ENCODE peak calls at places on chromosomes 1 and 21, in seven cellular contexts. One of them, this sample, is unnamed.
A peak's percentile ranks its signal among the peaks of the same experiment; 100 is the strongest.

GRCh38 chr21:39037807-39038405 is 145.3 kb downstream of the PSMG1 start:
- DNase-seq in stimulated activated naive CD8-positive, alpha-beta T cell treated with anti-CD3 and anti-CD28 coated beads, Interleukin-15, Interleukin-2, amounts not matched to agents 100 U/mL and 50 U/mL, for 24 hours: no peak
- DNase-seq in EL: peak; percentile 53
- DNase-seq in stimulated activated CD8-positive, alpha-beta memory T cell treated with anti-CD3 and anti-CD28 coated beads, Interleukin-12 subunit alpha, Interleukin-12 subunit beta, amount 100 ng/mL, for 4 hours: no peak
- DNase-seq in activated CD4-positive, alpha-beta T cell treated with anti-CD3 and anti-CD28 coated beads for 48 hours: peak; percentile 13
- DNase-seq in astrocyte of the spinal cord: no peak
- DNase-seq in Calu3: no peak
- DNase-seq in this sample: no peak

GRCh38 chr1:168365719-168366474 is 85.2 kb downstream of the TBX19 start:
- DNase-seq in activated CD4-positive, alpha-beta T cell treated with anti-CD3 and anti-CD28 coated beads for 48 hours: peak; percentile 15
- DNase-seq in Calu3: no peak
- DNase-seq in EL: no peak
- DNase-seq in stimulated activated CD8-positive, alpha-beta memory T cell treated with anti-CD3 and anti-CD28 coated beads, Interleukin-12 subunit alpha, Interleukin-12 subunit beta, amount 100 ng/mL, for 4 hours: no peak
- DNase-seq in astrocyte of the spinal cord: no peak
- DNase-seq in stimulated activated naive CD8-positive, alpha-beta T cell treated with anti-CD3 and anti-CD28 coated beads, Interleukin-15, Interleukin-2, amounts not matched to agents 100 U/mL and 50 U/mL, for 24 hours: no peak
- DNase-seq in this sample: no peak

GRCh38 chr1:66503841-66504470 is 30.0 kb upstream of the SGIP1 start:
- DNase-seq in stimulated activated CD8-positive, alpha-beta memory T cell treated with anti-CD3 and anti-CD28 coated beads, Interleukin-12 subunit alpha, Interleukin-12 subunit beta, amount 100 ng/mL, for 4 hours: no peak
- DNase-seq in EL: peak; percentile 75
- DNase-seq in stimulated activated naive CD8-positive, alpha-beta T cell treated with anti-CD3 and anti-CD28 coated beads, Interleukin-15, Interleukin-2, amounts not matched to agents 100 U/mL and 50 U/mL, for 24 hours: peak; percentile 37
- DNase-seq in Calu3: peak; percentile 49
- DNase-seq in astrocyte of the spinal cord: peak; percentile 69
- DNase-seq in activated CD4-positive, alpha-beta T cell treated with anti-CD3 and anti-CD28 coated beads for 48 hours: peak; percentile 59
- DNase-seq in this sample: no peak

GRCh38 chr1:25677193-25677773 is 60.7 kb downstream of the MAN1C1 start:
- DNase-seq in stimulated activated CD8-positive, alpha-beta memory T cell treated with anti-CD3 and anti-CD28 coated beads, Interleukin-12 subunit alpha, Interleukin-12 subunit beta, amount 100 ng/mL, for 4 hours: no peak
- DNase-seq in Calu3: no peak
- DNase-seq in astrocyte of the spinal cord: no peak
- DNase-seq in EL: no peak
- DNase-seq in stimulated activated naive CD8-positive, alpha-beta T cell treated with anti-CD3 and anti-CD28 coated beads, Interleukin-15, Interleukin-2, amounts not matched to agents 100 U/mL and 50 U/mL, for 24 hours: no peak
- DNase-seq in activated CD4-positive, alpha-beta T cell treated with anti-CD3 and anti-CD28 coated beads for 48 hours: peak; percentile 20
- DNase-seq in this sample: no peak

GRCh38 chr1:222924140-222924706 is 109.4 kb downstream of the DISP1 start:
- DNase-seq in stimulated activated CD8-positive, alpha-beta memory T cell treated with anti-CD3 and anti-CD28 coated beads, Interleukin-12 subunit alpha, Interleukin-12 subunit beta, amount 100 ng/mL, for 4 hours: no peak
- DNase-seq in EL: no peak
- DNase-seq in astrocyte of the spinal cord: no peak
- DNase-seq in Calu3: no peak
- DNase-seq in activated CD4-positive, alpha-beta T cell treated with anti-CD3 and anti-CD28 coated beads for 48 hours: no peak
- DNase-seq in stimulated activated naive CD8-positive, alpha-beta T cell treated with anti-CD3 and anti-CD28 coated beads, Interleukin-15, Interleukin-2, amounts not matched to agents 100 U/mL and 50 U/mL, for 24 hours: no peak
- DNase-seq in this sample: no peak

GRCh38 chr1:233140519-233140918 is 155.0 kb downstream of the PCNX2 start:
- DNase-seq in EL: no peak
- DNase-seq in stimulated activated naive CD8-positive, alpha-beta T cell treated with anti-CD3 and anti-CD28 coated beads, Interleukin-15, Interleukin-2, amounts not matched to agents 100 U/mL and 50 U/mL, for 24 hours: no peak
- DNase-seq in astrocyte of the spinal cord: no peak
- DNase-seq in stimulated activated CD8-positive, alpha-beta memory T cell treated with anti-CD3 and anti-CD28 coated beads, Interleukin-12 subunit alpha, Interleukin-12 subunit beta, amount 100 ng/mL, for 4 hours: no peak
- DNase-seq in Calu3: no peak
- DNase-seq in activated CD4-positive, alpha-beta T cell treated with anti-CD3 and anti-CD28 coated beads for 48 hours: no peak
- DNase-seq in this sample: no peak

GRCh38 chr1:8197493-8198282 is 120.2 kb upstream of the SLC45A1 start:
- DNase-seq in activated CD4-positive, alpha-beta T cell treated with anti-CD3 and anti-CD28 coated beads for 48 hours: peak; percentile 22
- DNase-seq in Calu3: peak; percentile 74
- DNase-seq in EL: peak; percentile 94
- DNase-seq in stimulated activated CD8-positive, alpha-beta memory T cell treated with anti-CD3 and anti-CD28 coated beads, Interleukin-12 subunit alpha, Interleukin-12 subunit beta, amount 100 ng/mL, for 4 hours: no peak
- DNase-seq in stimulated activated naive CD8-positive, alpha-beta T cell treated with anti-CD3 and anti-CD28 coated beads, Interleukin-15, Interleukin-2, amounts not matched to agents 100 U/mL and 50 U/mL, for 24 hours: no peak
- DNase-seq in astrocyte of the spinal cord: peak; percentile 91
- DNase-seq in this sample: peak; percentile 66

GRCh38 chr1:39103321-39104157 is 77.4 kb downstream of the NDUFS5 start:
- DNase-seq in EL: peak; percentile 73
- DNase-seq in stimulated activated CD8-positive, alpha-beta memory T cell treated with anti-CD3 and anti-CD28 coated beads, Interleukin-12 subunit alpha, Interleukin-12 subunit beta, amount 100 ng/mL, for 4 hours: no peak
- DNase-seq in activated CD4-positive, alpha-beta T cell treated with anti-CD3 and anti-CD28 coated beads for 48 hours: no peak
- DNase-seq in astrocyte of the spinal cord: peak; percentile 62
- DNase-seq in Calu3: no peak
- DNase-seq in stimulated activated naive CD8-positive, alpha-beta T cell treated with anti-CD3 and anti-CD28 coated beads, Interleukin-15, Interleukin-2, amounts not matched to agents 100 U/mL and 50 U/mL, for 24 hours: no peak
- DNase-seq in this sample: no peak

GRCh38 chr1:186708578-186709203 is 28.5 kb upstream of the PTGS2 start:
- DNase-seq in activated CD4-positive, alpha-beta T cell treated with anti-CD3 and anti-CD28 coated beads for 48 hours: no peak
- DNase-seq in EL: peak; percentile 5
- DNase-seq in stimulated activated CD8-positive, alpha-beta memory T cell treated with anti-CD3 and anti-CD28 coated beads, Interleukin-12 subunit alpha, Interleukin-12 subunit beta, amount 100 ng/mL, for 4 hours: no peak
- DNase-seq in Calu3: no peak
- DNase-seq in astrocyte of the spinal cord: peak; percentile 14
- DNase-seq in stimulated activated naive CD8-positive, alpha-beta T cell treated with anti-CD3 and anti-CD28 coated beads, Interleukin-15, Interleukin-2, amounts not matched to agents 100 U/mL and 50 U/mL, for 24 hours: no peak
- DNase-seq in this sample: no peak

GRCh38 chr1:1428174-1428573 is 7.1 kb upstream of the ANKRD65 start:
- DNase-seq in stimulated activated naive CD8-positive, alpha-beta T cell treated with anti-CD3 and anti-CD28 coated beads, Interleukin-15, Interleukin-2, amounts not matched to agents 100 U/mL and 50 U/mL, for 24 hours: no peak
- DNase-seq in astrocyte of the spinal cord: no peak
- DNase-seq in stimulated activated CD8-positive, alpha-beta memory T cell treated with anti-CD3 and anti-CD28 coated beads, Interleukin-12 subunit alpha, Interleukin-12 subunit beta, amount 100 ng/mL, for 4 hours: no peak
- DNase-seq in EL: no peak
- DNase-seq in activated CD4-positive, alpha-beta T cell treated with anti-CD3 and anti-CD28 coated beads for 48 hours: no peak
- DNase-seq in Calu3: no peak
- DNase-seq in this sample: no peak

GRCh38 chr1:67748630-67749029 is 63.6 kb downstream of the GADD45A start:
- DNase-seq in activated CD4-positive, alpha-beta T cell treated with anti-CD3 and anti-CD28 coated beads for 48 hours: no peak
- DNase-seq in EL: peak; percentile 76
- DNase-seq in stimulated activated CD8-positive, alpha-beta memory T cell treated with anti-CD3 and anti-CD28 coated beads, Interleukin-12 subunit alpha, Interleukin-12 subunit beta, amount 100 ng/mL, for 4 hours: no peak
- DNase-seq in stimulated activated naive CD8-positive, alpha-beta T cell treated with anti-CD3 and anti-CD28 coated beads, Interleukin-15, Interleukin-2, amounts not matched to agents 100 U/mL and 50 U/mL, for 24 hours: no peak
- DNase-seq in astrocyte of the spinal cord: peak; percentile 72
- DNase-seq in Calu3: peak; percentile 28
- DNase-seq in this sample: no peak

GRCh38 chr1:244314921-244315544 is 136.7 kb downstream of the ADSS2 start:
- DNase-seq in astrocyte of the spinal cord: no peak
- DNase-seq in EL: no peak
- DNase-seq in activated CD4-positive, alpha-beta T cell treated with anti-CD3 and anti-CD28 coated beads for 48 hours: no peak
- DNase-seq in Calu3: no peak
- DNase-seq in stimulated activated CD8-positive, alpha-beta memory T cell treated with anti-CD3 and anti-CD28 coated beads, Interleukin-12 subunit alpha, Interleukin-12 subunit beta, amount 100 ng/mL, for 4 hours: no peak
- DNase-seq in stimulated activated naive CD8-positive, alpha-beta T cell treated with anti-CD3 and anti-CD28 coated beads, Interleukin-15, Interleukin-2, amounts not matched to agents 100 U/mL and 50 U/mL, for 24 hours: no peak
- DNase-seq in this sample: no peak

GRCh38 chr21:16587671-16588379 is 858.0 kb downstream of the USP25 start:
- DNase-seq in stimulated activated naive CD8-positive, alpha-beta T cell treated with anti-CD3 and anti-CD28 coated beads, Interleukin-15, Interleukin-2, amounts not matched to agents 100 U/mL and 50 U/mL, for 24 hours: no peak
- DNase-seq in EL: peak; percentile 68
- DNase-seq in stimulated activated CD8-positive, alpha-beta memory T cell treated with anti-CD3 and anti-CD28 coated beads, Interleukin-12 subunit alpha, Interleukin-12 subunit beta, amount 100 ng/mL, for 4 hours: no peak
- DNase-seq in Calu3: no peak
- DNase-seq in activated CD4-positive, alpha-beta T cell treated with anti-CD3 and anti-CD28 coated beads for 48 hours: no peak
- DNase-seq in astrocyte of the spinal cord: peak; percentile 62
- DNase-seq in this sample: peak; percentile 53

GRCh38 chr1:201376464-201377374 is 761 bp downstream of the TNNT2 start:
- DNase-seq in stimulated activated naive CD8-positive, alpha-beta T cell treated with anti-CD3 and anti-CD28 coated beads, Interleukin-15, Interleukin-2, amounts not matched to agents 100 U/mL and 50 U/mL, for 24 hours: peak; percentile 26
- DNase-seq in Calu3: peak; percentile 64
- DNase-seq in EL: peak; percentile 58
- DNase-seq in astrocyte of the spinal cord: peak; percentile 45
- DNase-seq in stimulated activated CD8-positive, alpha-beta memory T cell treated with anti-CD3 and anti-CD28 coated beads, Interleukin-12 subunit alpha, Interleukin-12 subunit beta, amount 100 ng/mL, for 4 hours: no peak
- DNase-seq in activated CD4-positive, alpha-beta T cell treated with anti-CD3 and anti-CD28 coated beads for 48 hours: peak; percentile 38
- DNase-seq in this sample: no peak

GRCh38 chr21:33030633-33031032 is 4.9 kb downstream of the OLIG2 start:
- DNase-seq in Calu3: no peak
- DNase-seq in stimulated activated naive CD8-positive, alpha-beta T cell treated with anti-CD3 and anti-CD28 coated beads, Interleukin-15, Interleukin-2, amounts not matched to agents 100 U/mL and 50 U/mL, for 24 hours: no peak
- DNase-seq in activated CD4-positive, alpha-beta T cell treated with anti-CD3 and anti-CD28 coated beads for 48 hours: no peak
- DNase-seq in EL: no peak
- DNase-seq in stimulated activated CD8-positive, alpha-beta memory T cell treated with anti-CD3 and anti-CD28 coated beads, Interleukin-12 subunit alpha, Interleukin-12 subunit beta, amount 100 ng/mL, for 4 hours: no peak
- DNase-seq in astrocyte of the spinal cord: no peak
- DNase-seq in this sample: no peak

GRCh38 chr1:15526021-15526489 is 593 bp upstream of the DNAJC16 start:
- DNase-seq in Calu3: peak; percentile 8
- DNase-seq in activated CD4-positive, alpha-beta T cell treated with anti-CD3 and anti-CD28 coated beads for 48 hours: peak; percentile 8
- DNase-seq in EL: no peak
- DNase-seq in stimulated activated CD8-positive, alpha-beta memory T cell treated with anti-CD3 and anti-CD28 coated beads, Interleukin-12 subunit alpha, Interleukin-12 subunit beta, amount 100 ng/mL, for 4 hours: no peak
- DNase-seq in stimulated activated naive CD8-positive, alpha-beta T cell treated with anti-CD3 and anti-CD28 coated beads, Interleukin-15, Interleukin-2, amounts not matched to agents 100 U/mL and 50 U/mL, for 24 hours: peak; percentile 12
- DNase-seq in astrocyte of the spinal cord: no peak
- DNase-seq in this sample: peak; percentile 35

GRCh38 chr1:175225805-175226129 is 33.2 kb upstream of the KIAA0040 start:
- DNase-seq in Calu3: no peak
- DNase-seq in stimulated activated CD8-positive, alpha-beta memory T cell treated with anti-CD3 and anti-CD28 coated beads, Interleukin-12 subunit alpha, Interleukin-12 subunit beta, amount 100 ng/mL, for 4 hours: no peak
- DNase-seq in astrocyte of the spinal cord: no peak
- DNase-seq in activated CD4-positive, alpha-beta T cell treated with anti-CD3 and anti-CD28 coated beads for 48 hours: no peak
- DNase-seq in EL: no peak
- DNase-seq in stimulated activated naive CD8-positive, alpha-beta T cell treated with anti-CD3 and anti-CD28 coated beads, Interleukin-15, Interleukin-2, amounts not matched to agents 100 U/mL and 50 U/mL, for 24 hours: no peak
- DNase-seq in this sample: no peak

GRCh38 chr1:28591708-28592313 is at the start of gene RAB42:
- DNase-seq in stimulated activated naive CD8-positive, alpha-beta T cell treated with anti-CD3 and anti-CD28 coated beads, Interleukin-15, Interleukin-2, amounts not matched to agents 100 U/mL and 50 U/mL, for 24 hours: peak; percentile 12
- DNase-seq in EL: peak; percentile 57
- DNase-seq in activated CD4-positive, alpha-beta T cell treated with anti-CD3 and anti-CD28 coated beads for 48 hours: no peak
- DNase-seq in stimulated activated CD8-positive, alpha-beta memory T cell treated with anti-CD3 and anti-CD28 coated beads, Interleukin-12 subunit alpha, Interleukin-12 subunit beta, amount 100 ng/mL, for 4 hours: no peak
- DNase-seq in astrocyte of the spinal cord: no peak
- DNase-seq in Calu3: no peak
- DNase-seq in this sample: peak; percentile 55

GRCh38 chr1:184755226-184756065 is 788 bp upstream of the EDEM3 start:
- DNase-seq in stimulated activated naive CD8-positive, alpha-beta T cell treated with anti-CD3 and anti-CD28 coated beads, Interleukin-15, Interleukin-2, amounts not matched to agents 100 U/mL and 50 U/mL, for 24 hours: peak; percentile 24
- DNase-seq in Calu3: peak; percentile 24
- DNase-seq in EL: no peak
- DNase-seq in stimulated activated CD8-positive, alpha-beta memory T cell treated with anti-CD3 and anti-CD28 coated beads, Interleukin-12 subunit alpha, Interleukin-12 subunit beta, amount 100 ng/mL, for 4 hours: no peak
- DNase-seq in activated CD4-positive, alpha-beta T cell treated with anti-CD3 and anti-CD28 coated beads for 48 hours: peak; percentile 28
- DNase-seq in astrocyte of the spinal cord: peak; percentile 60
- DNase-seq in this sample: no peak

GRCh38 chr1:17181785-17182464 is 23.0 kb upstream of the PADI1 start:
- DNase-seq in activated CD4-positive, alpha-beta T cell treated with anti-CD3 and anti-CD28 coated beads for 48 hours: no peak
- DNase-seq in stimulated activated naive CD8-positive, alpha-beta T cell treated with anti-CD3 and anti-CD28 coated beads, Interleukin-15, Interleukin-2, amounts not matched to agents 100 U/mL and 50 U/mL, for 24 hours: no peak
- DNase-seq in stimulated activated CD8-positive, alpha-beta memory T cell treated with anti-CD3 and anti-CD28 coated beads, Interleukin-12 subunit alpha, Interleukin-12 subunit beta, amount 100 ng/mL, for 4 hours: no peak
- DNase-seq in Calu3: no peak
- DNase-seq in EL: no peak
- DNase-seq in astrocyte of the spinal cord: no peak
- DNase-seq in this sample: no peak

GRCh38 chr1:156009404-156009803 is 11.3 kb downstream of the SSR2 start:
- DNase-seq in stimulated activated naive CD8-positive, alpha-beta T cell treated with anti-CD3 and anti-CD28 coated beads, Interleukin-15, Interleukin-2, amounts not matched to agents 100 U/mL and 50 U/mL, for 24 hours: no peak
- DNase-seq in stimulated activated CD8-positive, alpha-beta memory T cell treated with anti-CD3 and anti-CD28 coated beads, Interleukin-12 subunit alpha, Interleukin-12 subunit beta, amount 100 ng/mL, for 4 hours: no peak
- DNase-seq in activated CD4-positive, alpha-beta T cell treated with anti-CD3 and anti-CD28 coated beads for 48 hours: no peak
- DNase-seq in Calu3: no peak
- DNase-seq in EL: no peak
- DNase-seq in astrocyte of the spinal cord: no peak
- DNase-seq in this sample: no peak

GRCh38 chr1:52571783-52572182 is 18.9 kb upstream of the TUT4 start:
- DNase-seq in stimulated activated naive CD8-positive, alpha-beta T cell treated with anti-CD3 and anti-CD28 coated beads, Interleukin-15, Interleukin-2, amounts not matched to agents 100 U/mL and 50 U/mL, for 24 hours: no peak
- DNase-seq in Calu3: no peak
- DNase-seq in astrocyte of the spinal cord: peak; percentile 16
- DNase-seq in EL: peak; percentile 23
- DNase-seq in activated CD4-positive, alpha-beta T cell treated with anti-CD3 and anti-CD28 coated beads for 48 hours: peak; percentile 11
- DNase-seq in stimulated activated CD8-positive, alpha-beta memory T cell treated with anti-CD3 and anti-CD28 coated beads, Interleukin-12 subunit alpha, Interleukin-12 subunit beta, amount 100 ng/mL, for 4 hours: no peak
- DNase-seq in this sample: no peak